ENCODE peak calls at places on chromosomes 16 and 17, in five cellular contexts. One of them, this sample, is unnamed. For H3K4me1, the result is how much of the 10 kb centered on the place peaks cover.

GRCh38 chr16:20104563-20105183 is 31.0 kb upstream of the GPR139 start:
- DNase-seq in GM12878: no peak
- DNase-seq in H1: no peak
- DNase-seq in HepG2: no peak
- DNase-seq in K562: no peak
- DNase-seq in this sample: no peak

GRCh38 chr16:75138636-75139035 is 9.7 kb upstream of the ZFP1 start:
- DNase-seq in GM12878: no peak
- DNase-seq in H1: no peak
- DNase-seq in HepG2: no peak
- DNase-seq in K562: no peak
- DNase-seq in this sample: peak

GRCh38 chr17:11990363-11990983 is 6.8 kb downstream of the ZNF18 start:
- DNase-seq in GM12878: no peak
- DNase-seq in H1: no peak
- DNase-seq in HepG2: no peak
- DNase-seq in K562: no peak
- DNase-seq in this sample: no peak

GRCh38 chr16:48434653-48435318 is 49.6 kb upstream of the SIAH1 start:
- DNase-seq in GM12878: no peak
- DNase-seq in H1: no peak
- DNase-seq in HepG2: no peak
- DNase-seq in K562: no peak
- DNase-seq in this sample: no peak

GRCh38 chr16:76947694-76948093 is 243.3 kb upstream of the MON1B start:
- DNase-seq in GM12878: no peak
- DNase-seq in H1: no peak
- DNase-seq in HepG2: no peak
- DNase-seq in K562: no peak
- DNase-seq in this sample: no peak

GRCh38 chr17:16215965-16216316 is 607 bp upstream of the NCOR1 start:
- DNase-seq in GM12878: no peak
- DNase-seq in H1: no peak
- DNase-seq in HepG2: peak
- DNase-seq in K562: peak
- DNase-seq in this sample: peak

GRCh38 chr17:71580220-71580619 is 540.6 kb upstream of the SOX9 start:
- DNase-seq in GM12878: no peak
- DNase-seq in H1: no peak
- DNase-seq in HepG2: no peak
- DNase-seq in K562: no peak
- DNase-seq in this sample: no peak

GRCh38 chr16:87409153-87409552 is 17.0 kb downstream of the MAP1LC3B start:
- DNase-seq in GM12878: no peak
- DNase-seq in H1: no peak
- DNase-seq in HepG2: no peak
- DNase-seq in K562: no peak
- DNase-seq in this sample: no peak

GRCh38 chr16:578870-579405 is 9.2 kb downstream of the PIGQ start:
- DNase-seq in GM12878: no peak
- DNase-seq in H1: peak
- DNase-seq in HepG2: peak
- DNase-seq in K562: peak
- DNase-seq in this sample: peak

GRCh38 chr17:19928299-19928698 is 49.3 kb downstream of the AKAP10 start:
- DNase-seq in GM12878: no peak
- DNase-seq in H1: no peak
- DNase-seq in HepG2: no peak
- DNase-seq in K562: no peak
- DNase-seq in this sample: no peak

GRCh38 chr17:17886747-17887146 is 50.0 kb upstream of the SREBF1 start:
- DNase-seq in GM12878: no peak
- DNase-seq in H1: no peak
- DNase-seq in HepG2: no peak
- DNase-seq in K562: no peak
- DNase-seq in this sample: no peak

GRCh38 chr16:31472559-31473203 is 729 bp downstream of the TGFB1I1 start:
- DNase-seq in GM12878: no peak
- DNase-seq in H1: no peak
- DNase-seq in HepG2: peak
- DNase-seq in K562: peak
- DNase-seq in this sample: peak

GRCh38 chr17:14775761-14776492 is 475.0 kb downstream of the HS3ST3B1 start:
- DNase-seq in GM12878: no peak
- DNase-seq in H1: no peak
- DNase-seq in HepG2: no peak
- DNase-seq in K562: no peak
- DNase-seq in this sample: no peak

GRCh38 chr17:80359422-80360110 is 55.4 kb upstream of the ENDOV start:
- DNase-seq in GM12878: no peak
- DNase-seq in H1: no peak
- DNase-seq in HepG2: no peak
- DNase-seq in K562: no peak
- DNase-seq in this sample: no peak

GRCh38 chr17:69236464-69236863 is 7.8 kb upstream of the ABCA10 start:
- DNase-seq in GM12878: no peak
- DNase-seq in H1: no peak
- DNase-seq in HepG2: no peak
- DNase-seq in K562: no peak
- DNase-seq in this sample: no peak
- TF ChIP-seq CREB1 in GM12878: no peak
- TF ChIP-seq CREB1 in H1: no peak
- TF ChIP-seq CREB1 in HepG2: no peak
- TF ChIP-seq CREB1 in K562: no peak
- TF ChIP-seq CREB1 in this sample: no peak

DNA sequence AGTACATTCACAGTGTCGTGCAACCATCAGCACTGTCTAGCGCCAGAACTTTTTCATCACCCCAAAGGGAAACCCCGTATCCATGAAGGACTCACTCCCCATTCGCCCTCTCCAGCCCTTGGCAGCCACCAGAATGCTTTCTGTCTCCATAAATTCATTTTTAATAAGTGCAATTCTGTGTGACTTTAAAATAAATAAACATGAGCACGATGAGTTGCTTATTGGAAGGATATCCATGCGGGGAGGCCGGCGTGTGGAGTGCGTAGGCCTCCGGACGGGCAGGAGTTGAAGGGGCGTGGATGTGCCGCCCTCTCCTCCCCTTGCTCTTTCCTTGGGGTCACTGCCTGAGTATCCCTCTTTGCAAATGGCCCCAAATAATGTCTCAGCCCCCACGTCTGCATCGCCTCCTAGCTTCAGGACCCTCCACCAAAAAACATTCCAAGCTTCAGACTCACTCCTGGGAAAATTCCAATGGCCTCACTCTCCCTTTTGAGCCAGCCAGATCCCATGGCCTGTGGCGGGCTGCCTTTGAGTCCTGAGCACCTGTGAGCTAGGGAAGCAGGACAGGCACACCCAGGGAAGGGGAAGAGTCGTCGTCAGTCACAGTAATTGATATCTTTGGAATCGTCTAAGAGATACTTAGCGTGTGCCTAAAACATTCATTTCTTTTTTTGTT is 306.3 kb downstream of the SEC14L1 start:
- DNase-seq in GM12878: no peak
- DNase-seq in H1: no peak
- DNase-seq in HepG2: no peak
- DNase-seq in K562: no peak
- DNase-seq in this sample: no peak
- H3K4me1 ChIP-seq in GM12878: half or more
- H3K4me1 ChIP-seq in H1: under half
- H3K4me1 ChIP-seq in HepG2: under half
- H3K4me1 ChIP-seq in K562: half or more
- H3K4me1 ChIP-seq in this sample: under half

GRCh38 chr17:30378797-30379302 is at the start of gene CPD:
- DNase-seq in GM12878: peak
- DNase-seq in H1: peak
- DNase-seq in HepG2: peak
- DNase-seq in K562: peak
- DNase-seq in this sample: peak

GRCh38 chr17:30378191-30378796 is 433 bp upstream of the CPD start:
- DNase-seq in GM12878: no peak
- DNase-seq in H1: no peak
- DNase-seq in HepG2: no peak
- DNase-seq in K562: peak
- DNase-seq in this sample: peak

GRCh38 chr17:30379303-30380105 is 777 bp downstream of the CPD start:
- DNase-seq in GM12878: no peak
- DNase-seq in H1: no peak
- DNase-seq in HepG2: no peak
- DNase-seq in K562: peak
- DNase-seq in this sample: peak

GRCh38 chr17:30380643-30381419 is 2.1 kb downstream of the CPD start:
- DNase-seq in GM12878: no peak
- DNase-seq in H1: no peak
- DNase-seq in HepG2: no peak
- DNase-seq in K562: no peak
- DNase-seq in this sample: no peak

GRCh38 chr17:30380106-30380420 is 1.3 kb downstream of the CPD start:
- DNase-seq in GM12878: peak
- DNase-seq in H1: no peak
- DNase-seq in HepG2: no peak
- DNase-seq in K562: no peak
- DNase-seq in this sample: no peak
- TF ChIP-seq CREB1 in GM12878: peak
- TF ChIP-seq CREB1 in H1: no peak
- TF ChIP-seq CREB1 in HepG2: no peak
- TF ChIP-seq CREB1 in K562: no peak
- TF ChIP-seq CREB1 in this sample: no peak

GRCh38 chr17:64382184-64382583 is 8.5 kb downstream of the PECAM1 start:
- DNase-seq in GM12878: no peak
- DNase-seq in H1: no peak
- DNase-seq in HepG2: no peak
- DNase-seq in K562: no peak
- DNase-seq in this sample: no peak

GRCh38 chr17:64380985-64381384 is 9.7 kb downstream of the PECAM1 start:
- DNase-seq in GM12878: no peak
- DNase-seq in H1: no peak
- DNase-seq in HepG2: no peak
- DNase-seq in K562: no peak
- DNase-seq in this sample: no peak

GRCh38 chr17:64373722-64374121 is 16.9 kb downstream of the PECAM1 start:
- DNase-seq in GM12878: no peak
- DNase-seq in H1: no peak
- DNase-seq in HepG2: no peak
- DNase-seq in K562: no peak
- DNase-seq in this sample: no peak

GRCh38 chr17:64377769-64378282 is 12.8 kb downstream of the PECAM1 start:
- DNase-seq in GM12878: no peak
- DNase-seq in H1: no peak
- DNase-seq in HepG2: peak
- DNase-seq in K562: no peak
- DNase-seq in this sample: no peak

GRCh38 chr17:64378890-64379354 is 11.7 kb downstream of the PECAM1 start:
- DNase-seq in GM12878: peak
- DNase-seq in H1: no peak
- DNase-seq in HepG2: peak
- DNase-seq in K562: no peak
- DNase-seq in this sample: no peak
- H3K4me1 ChIP-seq in GM12878: under half
- H3K4me1 ChIP-seq in H1: under half
- H3K4me1 ChIP-seq in HepG2: half or more
- H3K4me1 ChIP-seq in K562: under half
- H3K4me1 ChIP-seq in this sample: under half

DNA sequence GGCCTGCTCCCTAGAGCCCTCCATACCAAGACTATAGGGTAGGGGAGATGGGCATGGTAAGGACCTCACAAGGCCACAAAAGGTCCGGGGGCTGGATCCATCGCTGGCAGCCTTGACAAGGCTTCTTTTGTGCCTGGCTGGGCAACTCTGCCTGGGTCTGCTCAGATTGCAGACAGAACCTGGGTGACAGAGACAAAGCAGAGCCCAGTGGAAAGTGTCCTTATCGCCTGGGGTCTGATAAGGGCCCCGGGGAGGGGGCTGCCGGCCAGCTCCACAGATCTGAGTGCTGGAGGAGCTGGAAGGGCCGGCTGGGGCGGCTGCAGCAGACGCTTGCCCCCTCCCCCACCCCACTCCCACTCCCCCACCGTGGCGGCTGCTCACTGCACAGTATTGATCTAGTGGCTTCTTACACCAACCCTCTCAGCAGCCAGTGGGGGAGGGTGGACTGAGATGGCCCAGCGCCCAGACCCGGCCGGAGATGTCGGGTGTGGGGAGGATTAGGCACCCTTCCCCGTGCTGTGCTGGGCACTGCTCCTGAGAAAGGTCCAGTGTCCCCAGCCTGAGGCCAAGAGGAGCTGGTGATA is 7.2 kb downstream of the MMP15 start:
- DNase-seq in GM12878: no peak
- DNase-seq in H1: no peak
- DNase-seq in HepG2: no peak
- DNase-seq in K562: peak
- DNase-seq in this sample: no peak
- TF ChIP-seq CREB1 in GM12878: no peak
- TF ChIP-seq CREB1 in H1: no peak
- TF ChIP-seq CREB1 in HepG2: no peak
- TF ChIP-seq CREB1 in K562: no peak
- TF ChIP-seq CREB1 in this sample: no peak

This sample was measured in GM23338.